ENCODE peak calls at places on chromosome 14, in six cellular contexts. W, C, J, Z, B and H are unnamed samples. For H3K4me1, the result is how much of the 10 kb centered on the place peaks cover.

GRCh38 chr14:76599141-76599540 is 162.1 kb upstream of the VASH1 start:
- DNase-seq in B (no peak), W (no peak), C (no peak), Z (no peak), J (no peak), H (no peak)

GRCh38 chr14:26598672-26599131 is 869 bp upstream of the NOVA1 start:
- DNase-seq in Z (no peak), B (no peak), W (no peak), J (no peak), C (no peak), H (no peak)

GRCh38 chr14:57883061-57883460 is 17.2 kb upstream of the SLC35F4 start:
- DNase-seq in W (no peak), Z (no peak), B (no peak), C (no peak), J (no peak), H (no peak)

GRCh38 chr14:31229638-31230229 is 22.1 kb upstream of the HECTD1 start:
- DNase-seq in Z (no peak), C (peak), W (no peak), B (peak), J (peak), H (no peak)

GRCh38 chr14:32342854-32343200 is 13.7 kb downstream of the AKAP6 start:
- DNase-seq in W (no peak), J (no peak), B (no peak), C (no peak), Z (no peak), H (no peak)

GRCh38 chr14:64147126-64147790 is 146.9 kb downstream of the ESR2 start:
- DNase-seq in B (peak), J (no peak), C (no peak), Z (no peak), W (no peak), H (no peak)

GRCh38 chr14:31207746-31208545 is at the start of gene HECTD1:
- DNase-seq in B (peak), Z (peak), C (peak), W (peak), J (peak), H (peak)

GRCh38 chr14:20986811-20987210 is 3.0 kb upstream of the METTL17 start:
- DNase-seq in C (no peak), W (no peak), Z (no peak), B (peak), J (no peak), H (no peak)

GRCh38 chr14:45650754-45651153 is 397.8 kb upstream of the MIS18BP1 start:
- DNase-seq in W (no peak), Z (no peak), B (no peak), J (no peak), C (no peak), H (no peak)

GRCh38 chr14:33551963-33552362 is 398.9 kb downstream of the EGLN3 start:
- DNase-seq in C (no peak), J (no peak), B (no peak), Z (no peak), W (no peak), H (no peak)

GRCh38 chr14:28308727-28309126 is 457.9 kb upstream of the FOXG1 start:
- DNase-seq in B (no peak), C (no peak), W (no peak), J (no peak), Z (no peak), H (no peak)

GRCh38 chr14:50452979-50453705 is 56.5 kb upstream of the CDKL1 start:
- DNase-seq in C (no peak), W (no peak), B (peak), Z (no peak), J (no peak), H (no peak)

GRCh38 chr14:50106178-50106577 is 10.2 kb downstream of the VCPKMT start:
- DNase-seq in Z (no peak), B (no peak), C (no peak), W (no peak), J (no peak), H (no peak)

GRCh38 chr14:96394047-96394815 is 2.3 kb downstream of the AK7 start:
- DNase-seq in B (no peak), J (no peak), C (no peak), W (no peak), Z (no peak), H (no peak)

GRCh38 chr14:36183402-36183801 is 6.9 kb upstream of the PTCSC3 start:
- DNase-seq in W (no peak), Z (no peak), J (no peak), C (no peak), B (no peak), H (no peak)

GRCh38 chr14:53953002-53953827 is 3.4 kb downstream of the BMP4 start:
- DNase-seq in W (no peak), Z (no peak), B (peak), J (peak), C (peak), H (no peak)

GRCh38 chr14:103391048-103391447 is 5.8 kb downstream of the MARK3 start:
- DNase-seq in J (no peak), W (no peak), B (peak), Z (peak), C (no peak), H (peak)

GRCh38 chr14:97277711-97278110 is 480.5 kb downstream of the VRK1 start:
- DNase-seq in B (no peak), J (no peak), W (no peak), C (no peak), Z (no peak), H (no peak)

GRCh38 chr14:34379809-34380147 is 82.3 kb downstream of the SPTSSA start:
- DNase-seq in J (no peak), W (no peak), B (no peak), Z (no peak), C (no peak), H (no peak)

GRCh38 chr14:91396959-91397815 is 20.4 kb downstream of the CCDC88C start:
- DNase-seq in B (no peak), C (no peak), Z (peak), J (no peak), W (peak), H (peak)

GRCh38 chr14:95314609-95315008 is 5.1 kb downstream of the CLMN start:
- DNase-seq in Z (no peak), J (no peak), C (peak), W (no peak), B (no peak), H (no peak)
- H3K4me1 ChIP-seq in Z (under half), J (half or more), C (under half), W (under half), B (under half), H (under half)

DNA sequence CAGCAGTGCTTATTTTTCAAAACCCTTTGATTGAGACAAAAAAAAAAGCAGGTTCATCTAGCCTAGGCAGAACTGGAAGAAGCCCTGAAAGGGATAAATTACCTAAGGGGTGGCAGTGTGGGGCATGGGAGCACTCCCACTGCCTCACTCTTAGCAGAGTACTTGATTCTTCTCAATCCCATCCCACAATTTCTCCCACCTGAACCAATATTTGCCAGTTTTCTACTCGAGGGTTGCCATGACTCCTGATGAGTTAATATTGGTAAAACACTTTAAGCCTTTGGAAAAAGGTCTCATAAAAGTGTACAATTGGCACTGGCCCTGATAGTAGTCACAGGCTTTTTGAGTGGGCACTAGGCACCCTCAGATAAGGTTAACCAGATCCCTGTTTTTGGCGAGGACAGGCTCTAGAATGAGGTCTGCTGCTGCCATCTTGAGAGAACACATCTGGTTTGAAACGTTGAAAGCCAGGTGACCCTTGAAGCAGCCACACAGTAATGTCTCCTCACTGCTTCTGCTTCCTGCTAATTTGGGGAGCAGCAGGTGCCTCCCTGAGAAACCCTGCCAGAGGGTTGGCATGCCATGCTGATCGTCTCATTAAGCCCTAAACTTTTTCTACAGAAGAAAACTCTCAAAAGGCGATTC is 320.0 kb downstream of the RAD51B start:
- DNase-seq in C (no peak), Z (no peak), J (no peak), B (no peak), W (no peak), H (no peak)
- H3K4me1 ChIP-seq in C (under half), Z (under half), J (half or more), B (under half), W (under half), H (under half)

DNA sequence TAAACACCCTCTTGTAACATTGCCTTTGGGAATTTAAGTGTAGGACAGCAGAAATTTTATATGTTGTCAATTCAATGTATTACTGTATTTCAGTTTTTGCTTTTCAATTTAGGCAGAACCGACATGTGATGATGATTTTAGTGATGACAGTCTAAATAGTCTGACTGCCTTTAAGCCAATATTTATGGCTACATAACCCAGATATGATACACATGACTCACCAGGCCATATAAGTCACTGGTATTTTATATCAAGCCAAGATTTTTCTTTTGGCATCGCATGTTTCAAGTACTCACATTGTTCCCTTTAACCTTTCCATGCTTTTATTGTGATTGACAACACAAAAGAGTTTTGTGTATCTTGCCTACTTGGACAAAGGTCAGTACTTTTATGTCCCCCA is 13.6 kb upstream of the PPM1A start:
- DNase-seq in W (no peak), J (no peak), Z (no peak), C (no peak), B (no peak), H (no peak)
- H3K4me1 ChIP-seq in W (under half), J (under half), Z (under half), C (under half), B (under half), H (under half)

GRCh38 chr14:105065280-105066228 is at the start of gene GPR132:
- DNase-seq in J (peak), W (peak), B (no peak), Z (peak), C (peak), H (peak)

GRCh38 chr14:105064721-105065143 is 498 bp downstream of the GPR132 start:
- DNase-seq in C (peak), B (peak), J (no peak), Z (no peak), W (no peak), H (peak)

GRCh38 chr14:105062048-105062433 is 3.2 kb downstream of the GPR132 start:
- DNase-seq in Z (no peak), B (no peak), W (no peak), C (no peak), J (no peak), H (no peak)

GRCh38 chr14:105063041-105063440 is 2.2 kb downstream of the GPR132 start:
- DNase-seq in W (no peak), Z (no peak), C (no peak), J (no peak), B (no peak), H (no peak)

DNA sequence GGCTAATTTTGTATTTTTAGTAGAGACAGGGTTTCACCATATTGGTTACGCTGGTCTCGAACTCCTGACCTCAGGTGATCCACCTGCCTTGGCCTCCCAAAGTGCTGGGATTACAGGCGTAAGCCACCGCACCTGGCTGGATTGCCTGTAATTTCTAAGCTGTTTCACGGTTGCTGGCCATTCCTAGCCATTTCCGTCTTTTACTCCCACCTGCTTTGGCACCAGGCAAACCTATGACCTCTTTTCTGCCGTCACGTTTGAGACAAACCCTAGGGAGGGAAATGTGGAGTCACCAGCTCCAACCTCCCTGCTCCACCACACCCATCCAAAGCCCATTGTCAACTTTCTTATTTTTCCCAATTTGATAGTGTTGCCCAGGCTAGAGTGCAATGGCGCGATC is 1.2 kb downstream of the GPR132 start:
- DNase-seq in J (no peak), B (no peak), W (no peak), Z (no peak), C (no peak), H (no peak)
- H3K4me1 ChIP-seq in J (half or more), B (under half), W (half or more), Z (under half), C (under half), H (half or more)

GRCh38 chr14:52328286-52328685 is 14.2 kb downstream of the PTGER2 start:
- DNase-seq in C (no peak), B (peak), Z (no peak), W (no peak), J (no peak), H (no peak)
- H3K4me1 ChIP-seq in C (under half), B (under half), Z (under half), W (under half), J (under half), H (half or more)

GRCh38 chr14:69131176-69131575 is 21.7 kb downstream of the DCAF5 start:
- DNase-seq in Z (no peak), C (no peak), W (no peak), B (no peak), J (no peak), H (no peak)

GRCh38 chr14:69135133-69135532 is 17.8 kb downstream of the DCAF5 start:
- DNase-seq in Z (no peak), J (no peak), C (no peak), W (no peak), B (no peak), H (no peak)

GRCh38 chr14:69132513-69133181 is 20.3 kb downstream of the DCAF5 start:
- DNase-seq in W (no peak), C (no peak), B (no peak), J (no peak), Z (no peak), H (no peak)

GRCh38 chr14:69133206-69134125 is 19.5 kb downstream of the DCAF5 start:
- DNase-seq in J (no peak), W (no peak), B (peak), Z (no peak), C (no peak), H (no peak)

DNA sequence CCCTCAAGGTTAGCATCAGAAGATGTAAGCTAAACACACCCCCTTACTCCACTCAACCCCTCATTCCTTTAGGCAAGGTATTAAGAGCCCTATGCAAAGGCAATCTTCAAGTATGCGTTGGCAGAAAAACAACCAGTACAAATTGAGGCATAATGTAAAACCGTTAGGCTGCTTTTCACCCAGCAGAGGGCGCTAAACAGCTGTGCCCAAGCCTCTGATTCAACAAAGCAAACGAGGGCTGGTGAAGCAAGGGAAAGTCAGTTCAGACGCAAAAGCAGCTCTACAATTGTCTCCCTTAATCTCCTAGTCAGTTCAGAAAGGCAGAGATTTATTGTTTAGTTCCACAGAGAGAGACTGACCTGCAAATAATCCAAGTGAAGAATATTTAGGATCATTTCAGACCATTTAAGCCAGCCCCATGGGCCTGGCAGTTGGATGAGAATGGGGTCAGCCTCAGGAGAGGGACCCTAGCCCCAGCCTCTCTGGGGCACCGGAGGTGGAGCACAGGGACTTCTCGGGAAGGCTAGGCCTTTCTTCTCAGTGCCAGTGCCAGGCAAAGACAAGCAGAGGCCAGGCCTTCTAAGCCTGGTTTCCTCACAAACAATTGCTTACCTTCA is 23.5 kb downstream of the DCAF5 start:
- DNase-seq in B (peak), J (peak), Z (peak), W (peak), C (peak), H (peak)
- H3K4me1 ChIP-seq in B (under half), J (half or more), Z (under half), W (under half), C (under half), H (half or more)

DNA sequence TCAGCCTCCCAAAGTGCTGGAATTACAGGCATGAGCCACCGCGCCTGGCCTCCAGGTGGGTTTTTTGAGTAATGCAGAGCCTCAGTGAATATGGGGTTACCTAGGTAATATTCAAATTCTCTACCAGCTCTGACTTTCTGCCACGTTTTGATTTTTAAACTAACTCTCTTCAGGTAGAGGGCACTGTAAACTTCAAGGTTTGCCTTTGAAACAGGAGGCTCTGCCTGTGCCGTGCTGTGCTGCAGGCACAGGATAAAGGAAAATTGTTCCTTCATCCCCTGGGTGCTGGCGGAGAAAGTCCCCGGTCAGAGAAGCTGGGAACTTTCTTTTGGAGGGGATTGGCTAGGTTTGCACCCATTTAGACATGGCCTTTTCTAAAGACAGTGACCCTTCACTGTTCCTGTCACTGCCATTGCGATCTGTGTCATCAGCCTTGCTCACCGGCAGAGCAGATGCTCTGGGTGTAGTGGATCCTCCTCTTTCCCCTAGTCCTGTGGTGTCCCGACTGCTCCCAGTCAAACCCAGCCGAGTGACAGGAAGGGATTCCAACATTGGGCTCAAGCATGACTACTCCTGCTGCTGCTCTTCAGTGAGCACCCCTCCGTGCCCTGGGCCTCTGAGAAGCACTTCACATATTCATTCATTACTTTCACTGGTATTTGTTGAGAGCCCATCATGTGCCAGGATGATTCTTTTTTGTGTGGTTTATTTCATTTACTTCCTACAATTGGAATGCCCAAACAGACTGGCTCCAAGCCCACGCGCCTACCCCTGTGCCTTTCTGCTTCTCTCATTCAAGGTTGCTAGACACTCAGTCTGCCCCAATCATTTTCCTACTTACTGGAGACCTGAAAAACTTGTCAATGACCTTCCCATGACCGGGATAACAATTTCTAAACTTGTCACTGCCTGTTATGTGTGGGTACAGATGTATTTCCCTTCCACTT is 103.6 kb downstream of the TMEM30B start:
- DNase-seq in J (no peak), W (no peak), C (no peak), Z (no peak), B (peak), H (no peak)
- H3K4me1 ChIP-seq in J (under half), W (under half), C (under half), Z (under half), B (under half), H (under half)